ENCODE peak calls at places on chromosomes 5 and 9, in nine cellular contexts. One of them, this sample, is unnamed.

GRCh38 chr5:150079655-150080461 is 6.5 kb downstream of the CSF1R start:
- DNase-seq in endodermal cell: peak; percentile 38
- DNase-seq in adipocyte: no peak
- DNase-seq in cardiac fibroblast: no peak
- DNase-seq in right cardiac atrium: no peak
- DNase-seq in small intestine: no peak
- DNase-seq in brain microvascular endothelial cell: no peak
- DNase-seq in CD4-positive, alpha-beta memory T cell: no peak
- DNase-seq in mammary epithelial cell: no peak
- DNase-seq in this sample: no peak

GRCh38 chr5:150419630-150420270 is 7.0 kb upstream of the CD74 start:
- DNase-seq in endodermal cell: peak; percentile 41
- DNase-seq in adipocyte: no peak
- DNase-seq in cardiac fibroblast: no peak
- DNase-seq in right cardiac atrium: no peak
- DNase-seq in small intestine: no peak
- DNase-seq in brain microvascular endothelial cell: no peak
- DNase-seq in CD4-positive, alpha-beta memory T cell: no peak
- DNase-seq in mammary epithelial cell: no peak
- DNase-seq in this sample: no peak

GRCh38 chr5:60810438-60811085 is 33.5 kb downstream of the ELOVL7 start:
- DNase-seq in endodermal cell: no peak
- DNase-seq in adipocyte: peak; percentile 6
- DNase-seq in cardiac fibroblast: no peak
- DNase-seq in right cardiac atrium: no peak
- DNase-seq in small intestine: no peak
- DNase-seq in brain microvascular endothelial cell: peak; percentile 36
- DNase-seq in CD4-positive, alpha-beta memory T cell: no peak
- DNase-seq in mammary epithelial cell: peak; percentile 21
- DNase-seq in this sample: peak; percentile 54

GRCh38 chr9:134618163-134618822 is 23.3 kb upstream of the COL5A1 start:
- DNase-seq in endodermal cell: peak; percentile 42
- DNase-seq in adipocyte: no peak
- DNase-seq in cardiac fibroblast: no peak
- DNase-seq in right cardiac atrium: peak; percentile 76
- DNase-seq in small intestine: no peak
- DNase-seq in brain microvascular endothelial cell: no peak
- DNase-seq in CD4-positive, alpha-beta memory T cell: no peak
- DNase-seq in mammary epithelial cell: no peak
- DNase-seq in this sample: no peak

GRCh38 chr9:85112376-85112775 is 442.8 kb downstream of the NTRK2 start:
- DNase-seq in endodermal cell: no peak
- DNase-seq in adipocyte: no peak
- DNase-seq in cardiac fibroblast: no peak
- DNase-seq in right cardiac atrium: no peak
- DNase-seq in small intestine: no peak
- DNase-seq in brain microvascular endothelial cell: no peak
- DNase-seq in CD4-positive, alpha-beta memory T cell: no peak
- DNase-seq in mammary epithelial cell: no peak
- DNase-seq in this sample: no peak

GRCh38 chr5:140833993-140834392 is at the start of gene PCDHA7:
- DNase-seq in endodermal cell: no peak
- DNase-seq in adipocyte: peak; percentile 30
- DNase-seq in cardiac fibroblast: peak; percentile 24
- DNase-seq in right cardiac atrium: no peak
- DNase-seq in small intestine: no peak
- DNase-seq in brain microvascular endothelial cell: no peak
- DNase-seq in CD4-positive, alpha-beta memory T cell: no peak
- DNase-seq in mammary epithelial cell: peak; percentile 11
- DNase-seq in this sample: peak; percentile 13

GRCh38 chr5:67211926-67212325 is 15.3 kb upstream of the CD180 start:
- DNase-seq in endodermal cell: no peak
- DNase-seq in adipocyte: peak; percentile 50
- DNase-seq in cardiac fibroblast: peak; percentile 71
- DNase-seq in right cardiac atrium: no peak
- DNase-seq in small intestine: no peak
- DNase-seq in brain microvascular endothelial cell: peak; percentile 69
- DNase-seq in CD4-positive, alpha-beta memory T cell: no peak
- DNase-seq in mammary epithelial cell: peak; percentile 90
- DNase-seq in this sample: peak; percentile 91

GRCh38 chr9:16031486-16031885 is 478.6 kb downstream of the CCDC171 start:
- DNase-seq in endodermal cell: no peak
- DNase-seq in adipocyte: no peak
- DNase-seq in cardiac fibroblast: no peak
- DNase-seq in right cardiac atrium: no peak
- DNase-seq in small intestine: no peak
- DNase-seq in brain microvascular endothelial cell: no peak
- DNase-seq in CD4-positive, alpha-beta memory T cell: no peak
- DNase-seq in mammary epithelial cell: no peak
- DNase-seq in this sample: no peak

GRCh38 chr5:154196955-154197652 is 6.6 kb downstream of the GALNT10 start:
- DNase-seq in endodermal cell: no peak
- DNase-seq in adipocyte: peak; percentile 61
- DNase-seq in cardiac fibroblast: peak; percentile 78
- DNase-seq in right cardiac atrium: no peak
- DNase-seq in small intestine: peak; percentile 37
- DNase-seq in brain microvascular endothelial cell: peak; percentile 58
- DNase-seq in CD4-positive, alpha-beta memory T cell: no peak
- DNase-seq in mammary epithelial cell: no peak
- DNase-seq in this sample: no peak

GRCh38 chr5:147530801-147531389 is 21.0 kb upstream of the DPYSL3 start:
- DNase-seq in endodermal cell: no peak
- DNase-seq in adipocyte: peak; percentile 93
- DNase-seq in cardiac fibroblast: peak; percentile 79
- DNase-seq in right cardiac atrium: no peak
- DNase-seq in small intestine: no peak
- DNase-seq in brain microvascular endothelial cell: peak; percentile 87
- DNase-seq in CD4-positive, alpha-beta memory T cell: no peak
- DNase-seq in mammary epithelial cell: peak; percentile 93
- DNase-seq in this sample: peak; percentile 93

GRCh38 chr5:124744170-124744911 is 2.1 kb downstream of the ZNF608 start:
- DNase-seq in endodermal cell: peak; percentile 71
- DNase-seq in adipocyte: no peak
- DNase-seq in cardiac fibroblast: peak; percentile 56
- DNase-seq in right cardiac atrium: peak; percentile 87
- DNase-seq in small intestine: peak; percentile 82
- DNase-seq in brain microvascular endothelial cell: no peak
- DNase-seq in CD4-positive, alpha-beta memory T cell: no peak
- DNase-seq in mammary epithelial cell: peak; percentile 52
- DNase-seq in this sample: peak; percentile 38

GRCh38 chr5:132193165-132193694 is 34.4 kb downstream of the P4HA2 start:
- DNase-seq in endodermal cell: no peak
- DNase-seq in adipocyte: no peak
- DNase-seq in cardiac fibroblast: no peak
- DNase-seq in right cardiac atrium: no peak
- DNase-seq in small intestine: no peak
- DNase-seq in brain microvascular endothelial cell: no peak
- DNase-seq in CD4-positive, alpha-beta memory T cell: no peak
- DNase-seq in mammary epithelial cell: no peak
- DNase-seq in this sample: no peak

GRCh38 chr5:125470503-125470902 is 724.1 kb upstream of the ZNF608 start:
- DNase-seq in endodermal cell: no peak
- DNase-seq in adipocyte: no peak
- DNase-seq in cardiac fibroblast: no peak
- DNase-seq in right cardiac atrium: no peak
- DNase-seq in small intestine: no peak
- DNase-seq in brain microvascular endothelial cell: no peak
- DNase-seq in CD4-positive, alpha-beta memory T cell: no peak
- DNase-seq in mammary epithelial cell: no peak
- DNase-seq in this sample: no peak

GRCh38 chr5:166948679-166949078 is 1342.8 kb upstream of the WWC1 start:
- DNase-seq in endodermal cell: no peak
- DNase-seq in adipocyte: no peak
- DNase-seq in cardiac fibroblast: no peak
- DNase-seq in right cardiac atrium: no peak
- DNase-seq in small intestine: no peak
- DNase-seq in brain microvascular endothelial cell: no peak
- DNase-seq in CD4-positive, alpha-beta memory T cell: no peak
- DNase-seq in mammary epithelial cell: no peak
- DNase-seq in this sample: no peak

GRCh38 chr9:135220601-135221575 is 133.4 kb downstream of the OLFM1 start:
- DNase-seq in endodermal cell: peak; percentile 45
- DNase-seq in adipocyte: no peak
- DNase-seq in cardiac fibroblast: no peak
- DNase-seq in right cardiac atrium: no peak
- DNase-seq in small intestine: no peak
- DNase-seq in brain microvascular endothelial cell: no peak
- DNase-seq in CD4-positive, alpha-beta memory T cell: no peak
- DNase-seq in mammary epithelial cell: no peak
- DNase-seq in this sample: no peak

DNA sequence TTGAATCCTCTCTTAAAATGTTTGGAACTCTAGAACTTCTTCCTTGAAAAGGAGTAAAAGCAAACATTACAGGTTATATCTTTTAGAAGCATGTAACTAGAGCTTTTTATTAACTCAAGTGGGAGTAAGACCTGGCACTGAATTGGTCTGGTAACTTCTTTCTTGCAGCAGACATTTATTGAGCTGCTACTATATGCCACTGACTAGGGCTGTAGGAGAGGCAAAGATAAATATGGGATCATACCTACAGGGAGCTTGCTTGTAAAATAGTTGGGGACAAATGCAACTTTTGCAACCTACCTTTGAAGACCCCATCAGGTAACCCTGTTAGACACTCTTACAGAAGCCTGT is 231.9 kb upstream of the TUT7 start:
- DNase-seq in endodermal cell: no peak
- DNase-seq in adipocyte: no peak
- DNase-seq in cardiac fibroblast: no peak
- DNase-seq in right cardiac atrium: no peak
- DNase-seq in small intestine: no peak
- DNase-seq in brain microvascular endothelial cell: no peak
- DNase-seq in CD4-positive, alpha-beta memory T cell: no peak
- DNase-seq in mammary epithelial cell: no peak
- DNase-seq in this sample: no peak
- H3K4me3 ChIP-seq in endodermal cell: peak overlapping the region; percentile 58
- H3K4me3 ChIP-seq in adipocyte: peak overlapping the region; percentile 72
- H3K4me3 ChIP-seq in cardiac fibroblast: no peak overlapping the region
- H3K4me3 ChIP-seq in right cardiac atrium: no peak overlapping the region
- H3K4me3 ChIP-seq in small intestine: no peak overlapping the region
- H3K4me3 ChIP-seq in brain microvascular endothelial cell: no peak overlapping the region
- H3K4me3 ChIP-seq in CD4-positive, alpha-beta memory T cell: no peak overlapping the region
- H3K4me3 ChIP-seq in mammary epithelial cell: no peak overlapping the region
- H3K4me3 ChIP-seq in this sample: no peak overlapping the region

GRCh38 chr5:174723315-174723978 is 935 bp upstream of the MSX2 start:
- DNase-seq in endodermal cell: peak; percentile 53
- DNase-seq in adipocyte: no peak
- DNase-seq in cardiac fibroblast: no peak
- DNase-seq in right cardiac atrium: no peak
- DNase-seq in small intestine: no peak
- DNase-seq in brain microvascular endothelial cell: no peak
- DNase-seq in CD4-positive, alpha-beta memory T cell: no peak
- DNase-seq in mammary epithelial cell: no peak
- DNase-seq in this sample: no peak

GRCh38 chr5:174725991-174726601 is 1.7 kb downstream of the MSX2 start:
- DNase-seq in endodermal cell: peak; percentile 53
- DNase-seq in adipocyte: no peak
- DNase-seq in cardiac fibroblast: no peak
- DNase-seq in right cardiac atrium: no peak
- DNase-seq in small intestine: no peak
- DNase-seq in brain microvascular endothelial cell: no peak
- DNase-seq in CD4-positive, alpha-beta memory T cell: no peak
- DNase-seq in mammary epithelial cell: no peak
- DNase-seq in this sample: no peak

GRCh38 chr5:174725261-174725990 is 1.0 kb downstream of the MSX2 start:
- DNase-seq in endodermal cell: peak; percentile 66
- DNase-seq in adipocyte: no peak
- DNase-seq in cardiac fibroblast: no peak
- DNase-seq in right cardiac atrium: no peak
- DNase-seq in small intestine: no peak
- DNase-seq in brain microvascular endothelial cell: no peak
- DNase-seq in CD4-positive, alpha-beta memory T cell: no peak
- DNase-seq in mammary epithelial cell: peak; percentile 36
- DNase-seq in this sample: no peak

GRCh38 chr5:174723979-174724483 is 351 bp upstream of the MSX2 start:
- DNase-seq in endodermal cell: peak; percentile 79
- DNase-seq in adipocyte: peak; percentile 60
- DNase-seq in cardiac fibroblast: peak; percentile 16
- DNase-seq in right cardiac atrium: no peak
- DNase-seq in small intestine: no peak
- DNase-seq in brain microvascular endothelial cell: peak; percentile 7
- DNase-seq in CD4-positive, alpha-beta memory T cell: no peak
- DNase-seq in mammary epithelial cell: peak; percentile 34
- DNase-seq in this sample: no peak

DNA sequence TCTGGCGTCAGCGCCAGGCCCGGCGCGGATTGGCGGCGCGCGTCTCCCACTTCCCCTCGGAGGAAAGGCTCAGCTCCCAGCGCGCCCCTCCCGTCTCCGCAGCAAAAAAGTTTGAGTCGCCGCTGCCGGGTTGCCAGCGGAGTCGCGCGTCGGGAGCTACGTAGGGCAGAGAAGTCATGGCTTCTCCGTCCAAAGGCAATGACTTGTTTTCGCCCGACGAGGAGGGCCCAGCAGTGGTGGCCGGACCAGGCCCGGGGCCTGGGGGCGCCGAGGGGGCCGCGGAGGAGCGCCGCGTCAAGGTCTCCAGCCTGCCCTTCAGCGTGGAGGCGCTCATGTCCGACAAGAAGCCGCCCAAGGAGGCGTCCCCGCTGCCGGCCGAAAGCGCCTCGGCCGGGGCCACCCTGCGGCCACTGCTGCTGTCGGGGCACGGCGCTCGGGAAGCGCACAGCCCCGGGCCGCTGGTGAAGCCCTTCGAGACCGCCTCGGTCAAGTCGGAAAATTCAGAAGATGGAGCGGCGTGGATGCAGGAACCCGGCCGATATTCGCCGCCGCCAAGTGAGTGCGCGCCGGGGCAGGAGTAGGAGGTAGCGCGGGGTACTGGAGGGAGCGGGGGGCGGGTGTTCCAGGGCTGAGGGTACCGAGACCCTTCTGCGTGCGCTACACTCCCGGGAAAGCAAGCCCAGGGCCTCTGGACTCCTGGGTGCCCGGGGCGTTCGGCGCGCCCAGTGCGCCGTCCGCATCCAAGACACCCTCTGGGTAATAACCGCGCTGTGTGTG is at the start of gene MSX2:
- DNase-seq in endodermal cell: peak; percentile 96
- DNase-seq in adipocyte: peak; percentile 97
- DNase-seq in cardiac fibroblast: peak; percentile 89
- DNase-seq in right cardiac atrium: peak; percentile 97
- DNase-seq in small intestine: peak; percentile 84
- DNase-seq in brain microvascular endothelial cell: peak; percentile 77
- DNase-seq in CD4-positive, alpha-beta memory T cell: no peak
- DNase-seq in mammary epithelial cell: peak; percentile 88
- DNase-seq in this sample: peak; percentile 40
- H3K4me3 ChIP-seq in endodermal cell: peak within 1 kb of the TSS; percentile 81
- H3K4me3 ChIP-seq in adipocyte: peak within 1 kb of the TSS; percentile 82
- H3K4me3 ChIP-seq in cardiac fibroblast: peak within 1 kb of the TSS; percentile 63
- H3K4me3 ChIP-seq in right cardiac atrium: peak within 1 kb of the TSS; percentile 46
- H3K4me3 ChIP-seq in small intestine: peak within 1 kb of the TSS; percentile 2
- H3K4me3 ChIP-seq in brain microvascular endothelial cell: peak within 1 kb of the TSS; percentile 52
- H3K4me3 ChIP-seq in CD4-positive, alpha-beta memory T cell: no peak within 1 kb of the TSS
- H3K4me3 ChIP-seq in mammary epithelial cell: peak within 1 kb of the TSS; percentile 73
- H3K4me3 ChIP-seq in this sample: peak within 1 kb of the TSS; percentile 18

GRCh38 chr5:136030956-136031611 is 2.3 kb downstream of the TGFBI start:
- DNase-seq in endodermal cell: peak; percentile 26
- DNase-seq in adipocyte: peak; percentile 34
- DNase-seq in cardiac fibroblast: no peak
- DNase-seq in right cardiac atrium: peak; percentile 20
- DNase-seq in small intestine: no peak
- DNase-seq in brain microvascular endothelial cell: no peak
- DNase-seq in CD4-positive, alpha-beta memory T cell: no peak
- DNase-seq in mammary epithelial cell: no peak
- DNase-seq in this sample: no peak
- H3K4me3 ChIP-seq in endodermal cell: no peak overlapping the region
- H3K4me3 ChIP-seq in adipocyte: peak overlapping the region; percentile 81
- H3K4me3 ChIP-seq in cardiac fibroblast: peak overlapping the region; percentile 18
- H3K4me3 ChIP-seq in right cardiac atrium: peak overlapping the region; percentile 25
- H3K4me3 ChIP-seq in small intestine: no peak overlapping the region
- H3K4me3 ChIP-seq in brain microvascular endothelial cell: peak overlapping the region; percentile 82
- H3K4me3 ChIP-seq in CD4-positive, alpha-beta memory T cell: no peak overlapping the region
- H3K4me3 ChIP-seq in mammary epithelial cell: no peak overlapping the region
- H3K4me3 ChIP-seq in this sample: no peak overlapping the region

GRCh38 chr5:76626738-76627137 is 3.5 kb upstream of the F2RL2 start:
- DNase-seq in endodermal cell: no peak
- DNase-seq in adipocyte: no peak
- DNase-seq in cardiac fibroblast: no peak
- DNase-seq in right cardiac atrium: peak; percentile 24
- DNase-seq in small intestine: no peak
- DNase-seq in brain microvascular endothelial cell: no peak
- DNase-seq in CD4-positive, alpha-beta memory T cell: no peak
- DNase-seq in mammary epithelial cell: no peak
- DNase-seq in this sample: no peak
- H3K4me3 ChIP-seq in endodermal cell: no peak overlapping the region
- H3K4me3 ChIP-seq in adipocyte: no peak overlapping the region
- H3K4me3 ChIP-seq in cardiac fibroblast: no peak overlapping the region
- H3K4me3 ChIP-seq in right cardiac atrium: no peak overlapping the region
- H3K4me3 ChIP-seq in small intestine: no peak overlapping the region
- H3K4me3 ChIP-seq in brain microvascular endothelial cell: no peak overlapping the region
- H3K4me3 ChIP-seq in CD4-positive, alpha-beta memory T cell: no peak overlapping the region
- H3K4me3 ChIP-seq in mammary epithelial cell: no peak overlapping the region
- H3K4me3 ChIP-seq in this sample: no peak overlapping the region

This sample was measured in epithelial cell of esophagus.